ENCODE peak calls at places on chromosomes 5 and 9, in eight cellular contexts. U is ovary; M is heart left ventricle; D is heart right ventricle; B is CD8-positive, alpha-beta T cell; Y is SK-N-SH; L is tibial nerve; N is HL-60. K is an unnamed sample.

GRCh38 chr5:5327126-5327525 is 95.4 kb upstream of the ICE1 start:
- DNase-seq in D (no peak), Y (no peak), N (no peak), B (no peak), U (no peak), M (no peak), L (no peak), K (no peak)

GRCh38 chr9:113589890-113590289 is 126.4 kb downstream of the RGS3 start:
- DNase-seq in Y (no peak), M (no peak), D (no peak), B (no peak), U (peak; percentile 14), L (no peak), N (peak; percentile 48), K (no peak)

GRCh38 chr9:89993678-89994630 is 389.1 kb downstream of the GADD45G start:
- DNase-seq in M (peak; percentile 62), B (no peak), N (peak; percentile 88), L (peak; percentile 31), Y (no peak), D (peak; percentile 46), U (no peak), K (no peak)

GRCh38 chr9:136088939-136089696 is 6.0 kb downstream of the NACC2 start:
- DNase-seq in U (peak; percentile 38), D (no peak), N (peak; percentile 90), M (peak; percentile 28), B (no peak), L (no peak), Y (peak; percentile 46), K (no peak)

GRCh38 chr5:72633041-72633445 is 125.8 kb upstream of the ZNF366 start:
- DNase-seq in Y (no peak), B (no peak), M (no peak), U (no peak), N (no peak), L (no peak), D (no peak), K (no peak)

GRCh38 chr5:67246108-67246507 is 49.5 kb upstream of the CD180 start:
- DNase-seq in Y (peak; percentile 34), M (no peak), U (no peak), D (peak; percentile 50), B (no peak), L (no peak), N (peak; percentile 2), K (peak; percentile 73)

GRCh38 chr9:136700309-136700708 is 12.1 kb upstream of the DIPK1B start:
- DNase-seq in Y (no peak), U (no peak), B (no peak), M (no peak), N (no peak), L (no peak), D (no peak), K (no peak)

GRCh38 chr5:107040907-107041306 is 629.8 kb downstream of the EFNA5 start:
- DNase-seq in U (no peak), B (no peak), L (no peak), D (no peak), M (no peak), Y (no peak), N (no peak), K (no peak)

GRCh38 chr5:32942225-32942989 is 231.3 kb downstream of the NPR3 start:
- DNase-seq in Y (peak; percentile 10), D (no peak), N (peak; percentile 34), M (no peak), U (no peak), B (no peak), L (no peak), K (no peak)

GRCh38 chr9:137411260-137411659 is 11.7 kb downstream of the EXD3 start:
- DNase-seq in M (peak; percentile 68), D (peak; percentile 36), N (no peak), B (no peak), Y (no peak), L (no peak), U (no peak), K (no peak)

GRCh38 chr9:87322840-87323635 is 174.6 kb upstream of the DAPK1 start:
- DNase-seq in B (no peak), Y (no peak), L (no peak), M (no peak), N (no peak), D (no peak), U (no peak), K (no peak)

GRCh38 chr5:58860680-58861079 is 277.8 kb downstream of the RAB3C start:
- DNase-seq in D (no peak), N (peak; percentile 51), M (no peak), L (no peak), Y (no peak), U (no peak), B (no peak), K (no peak)

GRCh38 chr9:75488082-75488713 is 399.9 kb downstream of the OSTF1 start:
- DNase-seq in N (no peak), U (no peak), L (no peak), D (no peak), Y (no peak), B (no peak), M (peak; percentile 28), K (no peak)

GRCh38 chr9:111965566-111966019 is 69.0 kb downstream of the UGCG start:
- DNase-seq in D (no peak), L (no peak), U (no peak), Y (no peak), M (no peak), B (no peak), N (no peak), K (no peak)

GRCh38 chr5:75341934-75342333 is 4.9 kb downstream of the HMGCR start:
- DNase-seq in L (no peak), D (no peak), B (no peak), Y (no peak), U (no peak), N (no peak), M (no peak), K (no peak)

GRCh38 chr5:56585466-56585865 is 229.9 kb upstream of the MAP3K1 start:
- DNase-seq in D (no peak), L (no peak), U (no peak), B (no peak), N (no peak), Y (no peak), M (no peak), K (peak; percentile 63)

GRCh38 chr9:136482046-136482792 is 621 bp downstream of the SEC16A start:
- DNase-seq in U (no peak), N (peak; percentile 64), L (no peak), D (no peak), M (no peak), B (no peak), Y (peak; percentile 75), K (no peak)

GRCh38 chr9:2116073-2116472 is 100.9 kb downstream of the SMARCA2 start:
- DNase-seq in D (no peak), M (no peak), L (no peak), U (no peak), N (peak; percentile 20), Y (peak; percentile 23), B (no peak), K (no peak)

GRCh38 chr9:14529047-14529446 is 164.2 kb downstream of the ZDHHC21 start:
- DNase-seq in B (no peak), L (no peak), M (no peak), Y (no peak), D (no peak), U (no peak), N (no peak), K (no peak)

DNA sequence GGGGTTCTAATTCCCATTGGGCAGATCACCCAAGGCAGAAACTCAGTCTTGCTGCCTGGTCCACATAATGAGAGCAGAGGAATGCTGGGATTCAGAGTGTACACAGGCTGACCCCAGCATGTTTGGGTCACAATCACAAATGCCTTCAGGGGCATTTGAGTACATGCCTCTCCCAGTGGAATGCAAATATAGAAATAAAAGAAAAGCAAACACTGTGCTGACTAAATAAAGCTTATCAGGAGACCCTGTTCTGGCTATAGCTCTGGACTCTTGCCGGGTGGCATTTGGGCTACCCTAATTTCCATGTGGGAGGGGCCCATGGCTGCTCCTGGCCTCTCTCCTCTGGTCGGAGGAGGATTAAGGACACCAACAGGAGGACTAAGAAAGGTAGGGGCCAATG is 121.4 kb downstream of the DOCK8 start:
- DNase-seq in M (no peak), Y (no peak), L (no peak), U (no peak), N (no peak), D (no peak), B (no peak), K (no peak)
- H3K27ac ChIP-seq in M (no peak overlapping the region), Y (no peak overlapping the region), L (no peak overlapping the region), U (no peak overlapping the region), N (no peak overlapping the region), D (no peak overlapping the region), B (no peak overlapping the region), K (no peak overlapping the region)

DNA sequence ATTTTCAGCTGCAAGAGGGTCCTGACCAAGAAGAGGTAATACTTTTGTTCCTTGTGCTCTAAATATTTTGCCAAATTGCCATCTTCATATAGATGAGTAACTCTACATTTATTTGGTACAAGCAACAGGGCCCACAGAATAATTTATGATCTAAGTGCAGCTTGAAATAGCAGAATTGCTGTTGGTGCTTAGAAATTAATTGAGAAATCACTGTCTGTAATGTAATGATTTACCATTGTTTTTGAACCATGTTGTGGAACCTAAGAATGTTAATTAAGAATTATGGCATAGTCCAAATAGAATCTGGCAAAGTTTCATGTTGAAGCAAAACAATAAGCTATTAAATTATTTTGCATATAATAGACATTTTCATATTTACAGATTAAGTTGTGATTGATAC is 44.8 kb upstream of the NUDT12 start:
- DNase-seq in L (no peak), D (no peak), B (no peak), M (no peak), N (no peak), Y (no peak), U (no peak), K (no peak)
- TF ChIP-seq CTCF in L (no peak), D (no peak), B (no peak), M (no peak), N (no peak), Y (no peak), U (no peak), K (no peak)

GRCh38 chr9:21081451-21081850 is 3.7 kb upstream of the IFNB1 start:
- DNase-seq in D (no peak), N (no peak), Y (no peak), M (no peak), U (no peak), L (no peak), B (no peak), K (no peak)

GRCh38 chr9:21080793-21081192 is 3.1 kb upstream of the IFNB1 start:
- DNase-seq in U (no peak), M (no peak), N (no peak), L (no peak), Y (no peak), B (no peak), D (no peak), K (no peak)

GRCh38 chr9:21081999-21082398 is 4.3 kb upstream of the IFNB1 start:
- DNase-seq in B (no peak), M (no peak), L (no peak), U (no peak), D (no peak), Y (no peak), N (peak; percentile 38), K (no peak)

GRCh38 chr9:21084242-21084850 is 6.6 kb upstream of the IFNB1 start:
- DNase-seq in U (no peak), L (no peak), M (no peak), B (no peak), Y (no peak), N (no peak), D (no peak), K (no peak)

GRCh38 chr9:21082671-21083070 is 4.9 kb upstream of the IFNB1 start:
- DNase-seq in U (no peak), M (no peak), L (no peak), B (no peak), D (no peak), N (no peak), Y (no peak), K (no peak)
- H3K27me3 ChIP-seq in U (no peaks in the 10 kb centered on the region), M (no peaks in the 10 kb centered on the region), L (no peaks in the 10 kb centered on the region), B (no peaks in the 10 kb centered on the region), D (no peaks in the 10 kb centered on the region), N (no peaks in the 10 kb centered on the region), Y (no peaks in the 10 kb centered on the region), K (no peaks in the 10 kb centered on the region)

GRCh38 chr9:128918921-128919320 is 1.9 kb upstream of the PHYHD1 start:
- DNase-seq in B (no peak), N (no peak), Y (no peak), L (no peak), U (no peak), M (no peak), D (no peak), K (no peak)
- H3K27ac ChIP-seq in B (no peak overlapping the region), N (no peak overlapping the region), Y (no peak overlapping the region), L (peak overlapping the region; percentile 86), U (peak overlapping the region; percentile 1), M (peak overlapping the region; percentile 91), D (peak overlapping the region; percentile 94), K (peak overlapping the region; percentile 97)